ENCODE peak calls at places on chromosome X, in five cellular contexts. One of them, this sample, is unnamed.

GRCh38 chrX:146881521-146881920 is 67.0 kb upstream of the CXorf51A start:
- DNase-seq in choroid plexus epithelial cell: no peak
- DNase-seq in pancreas: no peak
- DNase-seq in CD4-positive, alpha-beta memory T cell: no peak
- DNase-seq in GM23248: no peak
- DNase-seq in this sample: peak

GRCh38 chrX:20947411-20947912 is 426.8 kb upstream of the CNKSR2 start:
- DNase-seq in choroid plexus epithelial cell: no peak
- DNase-seq in GM23248: no peak
- DNase-seq in CD4-positive, alpha-beta memory T cell: no peak
- DNase-seq in pancreas: no peak
- DNase-seq in this sample: no peak

GRCh38 chrX:101287402-101287801 is 3.7 kb downstream of the TAF7L start:
- DNase-seq in pancreas: no peak
- DNase-seq in CD4-positive, alpha-beta memory T cell: peak
- DNase-seq in choroid plexus epithelial cell: peak
- DNase-seq in GM23248: peak
- DNase-seq in this sample: no peak

GRCh38 chrX:148854351-148854750 is 353.9 kb downstream of the AFF2 start:
- DNase-seq in pancreas: no peak
- DNase-seq in CD4-positive, alpha-beta memory T cell: no peak
- DNase-seq in choroid plexus epithelial cell: peak
- DNase-seq in GM23248: no peak
- DNase-seq in this sample: no peak

GRCh38 chrX:18149454-18149853 is 71.2 kb downstream of the BEND2 start:
- DNase-seq in GM23248: no peak
- DNase-seq in choroid plexus epithelial cell: no peak
- DNase-seq in CD4-positive, alpha-beta memory T cell: no peak
- DNase-seq in pancreas: no peak
- DNase-seq in this sample: no peak

GRCh38 chrX:12903646-12904045 is 2.8 kb upstream of the TLR8 start:
- DNase-seq in CD4-positive, alpha-beta memory T cell: no peak
- DNase-seq in GM23248: peak
- DNase-seq in pancreas: no peak
- DNase-seq in choroid plexus epithelial cell: peak
- DNase-seq in this sample: no peak

GRCh38 chrX:15834051-15834450 is 20.6 kb downstream of the AP1S2 start:
- DNase-seq in choroid plexus epithelial cell: no peak
- DNase-seq in pancreas: no peak
- DNase-seq in CD4-positive, alpha-beta memory T cell: no peak
- DNase-seq in GM23248: no peak
- DNase-seq in this sample: no peak

GRCh38 chrX:69109706-69110635 is 55.3 kb downstream of the PJA1 start:
- DNase-seq in CD4-positive, alpha-beta memory T cell: no peak
- DNase-seq in pancreas: no peak
- DNase-seq in GM23248: peak
- DNase-seq in choroid plexus epithelial cell: peak
- DNase-seq in this sample: no peak

GRCh38 chrX:87626996-87627395 is 109.4 kb downstream of the KLHL4 start:
- DNase-seq in choroid plexus epithelial cell: no peak
- DNase-seq in CD4-positive, alpha-beta memory T cell: no peak
- DNase-seq in GM23248: no peak
- DNase-seq in pancreas: no peak
- DNase-seq in this sample: no peak

GRCh38 chrX:276588-277171 is 4.5 kb upstream of the PLCXD1 start:
- DNase-seq in pancreas: peak
- DNase-seq in CD4-positive, alpha-beta memory T cell: no peak
- DNase-seq in GM23248: peak
- DNase-seq in choroid plexus epithelial cell: peak
- DNase-seq in this sample: no peak

GRCh38 chrX:119828446-119828845 is 24.3 kb downstream of the UPF3B start:
- DNase-seq in pancreas: no peak
- DNase-seq in CD4-positive, alpha-beta memory T cell: no peak
- DNase-seq in GM23248: no peak
- DNase-seq in choroid plexus epithelial cell: no peak
- DNase-seq in this sample: no peak

GRCh38 chrX:141760761-141761160 is 62.2 kb upstream of the SPANXD start:
- DNase-seq in choroid plexus epithelial cell: peak
- DNase-seq in pancreas: no peak
- DNase-seq in GM23248: no peak
- DNase-seq in CD4-positive, alpha-beta memory T cell: no peak
- DNase-seq in this sample: no peak

GRCh38 chrX:118974088-118974907 is at the start of gene LONRF3:
- DNase-seq in GM23248: peak
- DNase-seq in choroid plexus epithelial cell: peak
- DNase-seq in pancreas: peak
- DNase-seq in CD4-positive, alpha-beta memory T cell: peak
- DNase-seq in this sample: no peak

GRCh38 chrX:19893722-19894121 is 6.3 kb upstream of the SH3KBP1 start:
- DNase-seq in pancreas: no peak
- DNase-seq in choroid plexus epithelial cell: peak
- DNase-seq in CD4-positive, alpha-beta memory T cell: no peak
- DNase-seq in GM23248: peak
- DNase-seq in this sample: no peak

GRCh38 chrX:11461181-11462001 is 168.2 kb downstream of the AMELX start:
- DNase-seq in CD4-positive, alpha-beta memory T cell: no peak
- DNase-seq in choroid plexus epithelial cell: peak
- DNase-seq in GM23248: peak
- DNase-seq in pancreas: no peak
- DNase-seq in this sample: no peak

GRCh38 chrX:150869450-150869849 is 29.0 kb downstream of the CD99L2 start:
- DNase-seq in choroid plexus epithelial cell: no peak
- DNase-seq in pancreas: no peak
- DNase-seq in CD4-positive, alpha-beta memory T cell: no peak
- DNase-seq in GM23248: peak
- DNase-seq in this sample: no peak

GRCh38 chrX:148499638-148500427 is 584 bp upstream of the AFF2 start:
- DNase-seq in GM23248: no peak
- DNase-seq in pancreas: no peak
- DNase-seq in CD4-positive, alpha-beta memory T cell: no peak
- DNase-seq in choroid plexus epithelial cell: no peak
- DNase-seq in this sample: no peak

GRCh38 chrX:51742586-51742985 is 656 bp upstream of the GSPT2 start:
- DNase-seq in choroid plexus epithelial cell: no peak
- DNase-seq in CD4-positive, alpha-beta memory T cell: no peak
- DNase-seq in GM23248: no peak
- DNase-seq in pancreas: no peak
- DNase-seq in this sample: peak
- H3K4me3 ChIP-seq in choroid plexus epithelial cell: no peak
- H3K4me3 ChIP-seq in CD4-positive, alpha-beta memory T cell: no peak
- H3K4me3 ChIP-seq in GM23248: peak
- H3K4me3 ChIP-seq in pancreas: no peak
- H3K4me3 ChIP-seq in this sample: peak

DNA sequence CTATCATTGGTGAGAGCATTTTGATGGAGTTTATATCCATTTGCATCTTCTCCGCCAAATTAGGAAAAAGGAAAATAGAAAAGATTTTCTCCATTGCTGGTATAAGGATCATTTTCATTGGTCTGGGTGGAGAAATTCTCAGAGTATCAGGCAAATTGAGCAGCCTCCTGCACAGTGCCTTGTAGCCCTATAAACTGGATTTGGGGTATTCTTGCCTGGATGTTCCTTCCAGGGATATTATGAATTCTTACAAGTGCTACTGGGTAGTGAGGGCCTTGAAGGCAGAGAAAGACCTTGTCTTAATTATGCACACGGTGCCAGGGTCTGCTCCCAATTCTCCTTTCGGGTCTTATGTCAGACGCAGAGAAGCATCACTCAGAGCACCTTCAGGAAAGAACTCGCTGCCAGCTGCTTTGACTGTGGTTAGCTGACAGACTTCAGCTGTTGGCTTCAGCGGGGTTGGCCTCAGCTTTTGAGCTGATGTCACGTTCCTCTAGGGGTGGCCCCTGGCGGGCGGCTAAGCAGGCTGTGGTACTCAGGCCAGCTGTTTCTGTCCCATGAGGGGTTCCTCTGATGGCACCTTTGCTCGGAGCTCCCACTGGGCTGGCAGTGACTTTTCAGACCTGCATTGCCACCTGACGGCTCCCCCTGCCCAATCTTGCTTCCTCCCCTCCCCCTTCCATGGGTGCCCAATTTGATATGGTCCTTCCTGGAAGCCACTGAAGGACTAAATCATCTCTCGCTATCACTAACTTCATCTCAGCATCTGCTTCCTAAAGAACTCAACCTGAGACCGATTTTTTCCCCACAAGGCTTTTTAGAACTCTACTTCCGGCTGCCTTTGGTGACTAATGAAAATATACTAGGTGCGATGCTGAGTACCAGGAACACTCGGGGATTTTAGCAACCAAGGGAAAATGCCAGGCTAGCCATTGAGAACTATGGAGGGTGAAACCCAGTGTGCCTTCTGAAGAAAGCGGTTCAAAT is 519.5 kb downstream of the BCOR start:
- DNase-seq in pancreas: no peak
- DNase-seq in GM23248: peak
- DNase-seq in choroid plexus epithelial cell: no peak
- DNase-seq in CD4-positive, alpha-beta memory T cell: peak
- DNase-seq in this sample: peak
- H3K4me3 ChIP-seq in pancreas: no peak
- H3K4me3 ChIP-seq in GM23248: no peak
- H3K4me3 ChIP-seq in choroid plexus epithelial cell: no peak
- H3K4me3 ChIP-seq in CD4-positive, alpha-beta memory T cell: no peak
- H3K4me3 ChIP-seq in this sample: no peak

DNA sequence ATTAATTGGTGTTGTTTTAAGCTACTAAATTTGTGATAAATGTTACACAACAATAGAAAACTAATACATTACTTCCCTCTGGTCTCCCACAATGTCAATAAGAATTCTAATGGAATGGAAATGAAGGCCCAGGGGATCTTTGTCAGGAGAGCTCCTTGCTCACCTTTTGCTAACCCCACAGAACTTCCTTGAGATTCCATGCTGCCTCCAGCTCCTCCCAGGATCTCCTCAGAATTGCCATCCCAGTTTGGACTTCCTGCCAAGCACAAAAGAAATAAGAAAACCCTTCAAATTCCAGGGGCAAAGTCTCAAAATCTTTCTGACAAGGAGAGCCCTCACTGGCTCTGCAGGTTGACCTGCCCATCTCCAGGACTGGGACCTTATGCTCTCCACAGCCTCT is 43.2 kb downstream of the ITIH6 start:
- DNase-seq in pancreas: no peak
- DNase-seq in choroid plexus epithelial cell: no peak
- DNase-seq in CD4-positive, alpha-beta memory T cell: no peak
- DNase-seq in GM23248: no peak
- DNase-seq in this sample: no peak
- H3K4me3 ChIP-seq in pancreas: no peak
- H3K4me3 ChIP-seq in choroid plexus epithelial cell: no peak
- H3K4me3 ChIP-seq in CD4-positive, alpha-beta memory T cell: no peak
- H3K4me3 ChIP-seq in GM23248: no peak
- H3K4me3 ChIP-seq in this sample: no peak

GRCh38 chrX:137574102-137574783 is 8.3 kb downstream of the ZIC3 start:
- DNase-seq in GM23248: no peak
- DNase-seq in choroid plexus epithelial cell: peak
- DNase-seq in pancreas: no peak
- DNase-seq in CD4-positive, alpha-beta memory T cell: no peak
- DNase-seq in this sample: no peak
- H3K4me3 ChIP-seq in GM23248: no peak
- H3K4me3 ChIP-seq in choroid plexus epithelial cell: peak
- H3K4me3 ChIP-seq in pancreas: no peak
- H3K4me3 ChIP-seq in CD4-positive, alpha-beta memory T cell: no peak
- H3K4me3 ChIP-seq in this sample: no peak

DNA sequence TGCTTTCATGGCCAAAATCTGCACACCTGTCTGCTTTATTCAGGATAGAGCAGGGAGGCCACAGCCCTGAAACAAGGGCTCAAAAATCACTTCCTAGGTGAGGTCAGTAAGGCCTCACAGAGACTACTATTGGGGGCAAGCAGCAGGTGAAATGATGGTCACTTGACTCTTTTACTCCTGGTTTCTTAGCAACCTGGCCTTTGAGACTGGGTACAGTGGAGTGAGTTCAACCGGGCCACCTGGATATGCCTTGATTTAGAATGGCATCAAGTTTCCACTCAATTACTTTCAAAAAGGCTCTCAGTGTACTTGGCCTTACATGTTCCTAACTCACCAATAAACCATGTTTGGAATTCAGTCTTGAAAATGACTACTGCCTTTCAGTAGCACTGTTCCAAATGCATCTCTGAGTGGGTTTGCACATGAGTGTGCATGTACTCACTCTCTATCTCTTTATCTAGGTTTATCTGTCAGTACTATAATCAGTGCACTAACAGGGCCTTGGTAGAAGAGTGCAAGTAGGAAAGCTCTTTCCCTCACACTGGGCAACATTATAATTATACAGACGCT is 388.2 kb downstream of the OPHN1 start:
- DNase-seq in CD4-positive, alpha-beta memory T cell: no peak
- DNase-seq in pancreas: no peak
- DNase-seq in choroid plexus epithelial cell: no peak
- DNase-seq in GM23248: peak
- DNase-seq in this sample: no peak
- H3K4me3 ChIP-seq in CD4-positive, alpha-beta memory T cell: no peak
- H3K4me3 ChIP-seq in pancreas: no peak
- H3K4me3 ChIP-seq in choroid plexus epithelial cell: no peak
- H3K4me3 ChIP-seq in GM23248: no peak
- H3K4me3 ChIP-seq in this sample: no peak

GRCh38 chrX:1466971-1467561 is 14.4 kb upstream of the ASMTL start:
- DNase-seq in pancreas: no peak
- DNase-seq in choroid plexus epithelial cell: no peak
- DNase-seq in CD4-positive, alpha-beta memory T cell: peak
- DNase-seq in GM23248: no peak
- DNase-seq in this sample: peak
- H3K4me3 ChIP-seq in pancreas: no peak
- H3K4me3 ChIP-seq in choroid plexus epithelial cell: no peak
- H3K4me3 ChIP-seq in CD4-positive, alpha-beta memory T cell: peak
- H3K4me3 ChIP-seq in GM23248: no peak
- H3K4me3 ChIP-seq in this sample: no peak

GRCh38 chrX:154434394-154435168 is 2.4 kb upstream of the GDI1 start:
- DNase-seq in choroid plexus epithelial cell: no peak
- DNase-seq in pancreas: no peak
- DNase-seq in GM23248: no peak
- DNase-seq in CD4-positive, alpha-beta memory T cell: no peak
- DNase-seq in this sample: no peak

GRCh38 chrX:154437398-154437752 is 421 bp downstream of the GDI1 start:
- DNase-seq in pancreas: no peak
- DNase-seq in CD4-positive, alpha-beta memory T cell: no peak
- DNase-seq in choroid plexus epithelial cell: no peak
- DNase-seq in GM23248: no peak
- DNase-seq in this sample: no peak

GRCh38 chrX:154436597-154437397 is at the start of gene GDI1:
- DNase-seq in GM23248: peak
- DNase-seq in CD4-positive, alpha-beta memory T cell: peak
- DNase-seq in pancreas: peak
- DNase-seq in choroid plexus epithelial cell: no peak
- DNase-seq in this sample: peak

GRCh38 chrX:154435171-154435733 is 1.7 kb upstream of the GDI1 start:
- DNase-seq in pancreas: no peak
- DNase-seq in choroid plexus epithelial cell: no peak
- DNase-seq in CD4-positive, alpha-beta memory T cell: no peak
- DNase-seq in GM23248: no peak
- DNase-seq in this sample: no peak

DNA sequence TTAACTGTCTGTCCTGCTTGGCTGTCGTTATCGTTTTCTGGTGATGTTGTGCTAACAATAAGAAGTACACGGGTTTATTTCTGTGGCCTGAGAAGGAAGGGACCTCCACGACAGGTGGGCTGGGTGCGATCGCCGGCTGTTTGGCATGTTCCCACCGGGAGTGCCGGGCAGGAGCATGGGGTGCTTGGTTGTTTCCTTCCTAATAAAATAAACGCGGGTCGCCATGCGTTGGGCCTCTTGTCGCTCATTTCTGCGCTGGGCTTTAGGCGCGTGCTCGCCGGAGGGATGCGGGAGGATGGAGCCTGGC is 711 bp upstream of the GDI1 start:
- DNase-seq in CD4-positive, alpha-beta memory T cell: no peak
- DNase-seq in GM23248: no peak
- DNase-seq in pancreas: no peak
- DNase-seq in choroid plexus epithelial cell: no peak
- DNase-seq in this sample: no peak
- H3K4me3 ChIP-seq in CD4-positive, alpha-beta memory T cell: peak
- H3K4me3 ChIP-seq in GM23248: peak
- H3K4me3 ChIP-seq in pancreas: no peak
- H3K4me3 ChIP-seq in choroid plexus epithelial cell: peak
- H3K4me3 ChIP-seq in this sample: no peak

This sample was measured in DND-41.